ENCODE peak calls at places on chromosome 1, in six cellular contexts. N, G, K, C, D and F are unnamed samples.

GRCh38 chr1:218890436-218890835 is 283.2 kb upstream of the LYPLAL1 start:
- DNase-seq in N (no peak), G (no peak), K (no peak), C (no peak), D (no peak), F (no peak)

GRCh38 chr1:18913065-18913502 is 10.7 kb upstream of the ALDH4A1 start:
- DNase-seq in N (peak; percentile 84), G (peak; percentile 83), K (peak; percentile 45), C (peak; percentile 64), D (peak; percentile 72), F (peak; percentile 98)

GRCh38 chr1:22056921-22057320 is 4.4 kb downstream of the CDC42 start:
- DNase-seq in N (no peak), G (no peak), K (no peak), C (no peak), D (no peak), F (no peak)

GRCh38 chr1:203985044-203985443 is 87.9 kb upstream of the SOX13 start:
- DNase-seq in N (no peak), G (no peak), K (no peak), C (no peak), D (no peak), F (peak; percentile 89)

GRCh38 chr1:154405762-154406571 is 824 bp downstream of the IL6R start:
- DNase-seq in N (peak; percentile 93), G (peak; percentile 74), K (peak; percentile 51), C (peak; percentile 11), D (peak; percentile 97), F (peak; percentile 74)

GRCh38 chr1:162973381-162973795 is 95.8 kb upstream of the RGS4 start:
- DNase-seq in N (no peak), G (no peak), K (no peak), C (no peak), D (peak; percentile 55), F (no peak)

GRCh38 chr1:47655521-47656300 is 217.9 kb downstream of the FOXD2 start:
- DNase-seq in N (peak; percentile 30), G (no peak), K (no peak), C (no peak), D (no peak), F (peak; percentile 22)

GRCh38 chr1:7973086-7973485 is 11.6 kb downstream of the PARK7 start:
- DNase-seq in N (no peak), G (no peak), K (no peak), C (no peak), D (no peak), F (no peak)

GRCh38 chr1:145995148-145995851 is 1.1 kb downstream of the TXNIP start:
- DNase-seq in N (no peak), G (no peak), K (no peak), C (no peak), D (no peak), F (peak; percentile 30)

GRCh38 chr1:196910208-196910607 is 22.4 kb downstream of the CFHR4 start:
- DNase-seq in N (no peak), G (no peak), K (peak; percentile 17), C (no peak), D (peak; percentile 3), F (no peak)

GRCh38 chr1:203028784-203029553 is 2.7 kb downstream of the PPFIA4 start:
- DNase-seq in N (no peak), G (no peak), K (no peak), C (no peak), D (peak; percentile 86), F (no peak)

GRCh38 chr1:159908255-159908905 is 8.4 kb upstream of the CFAP45 start:
- DNase-seq in N (peak; percentile 32), G (no peak), K (no peak), C (no peak), D (no peak), F (no peak)

GRCh38 chr1:219121634-219122033 is 52.0 kb upstream of the LYPLAL1 start:
- DNase-seq in N (no peak), G (no peak), K (no peak), C (no peak), D (no peak), F (no peak)

GRCh38 chr1:161869291-161869690 is 103.2 kb downstream of the ATF6 start:
- DNase-seq in N (no peak), G (no peak), K (no peak), C (no peak), D (no peak), F (no peak)

GRCh38 chr1:204649756-204650155 is 35.8 kb downstream of the LRRN2 start:
- DNase-seq in N (no peak), G (no peak), K (peak; percentile 97), C (no peak), D (no peak), F (no peak)

GRCh38 chr1:232046531-232047283 is 420.1 kb downstream of the DISC1 start:
- DNase-seq in N (no peak), G (no peak), K (no peak), C (no peak), D (no peak), F (no peak)

GRCh38 chr1:91623020-91623419 is 122.4 kb downstream of the CDC7 start:
- DNase-seq in N (no peak), G (no peak), K (no peak), C (no peak), D (no peak), F (no peak)

GRCh38 chr1:30927448-30927847 is 18.9 kb upstream of the SDC3 start:
- DNase-seq in N (no peak), G (no peak), K (no peak), C (no peak), D (no peak), F (no peak)